ENCODE peak calls at places on chromosomes 4 and X, in ten cellular contexts. O is cardiac muscle cell; V is aorta; G is Peyer's patch; J is PC-3; W is pancreas; D is naive thymus-derived CD4-positive, alpha-beta T cell; E is effector memory CD4-positive, alpha-beta T cell; L is HepG2; C is A673. M is an unnamed sample.

GRCh38 chr4:9867746-9868425 is 86.5 kb downstream of the DRD5 start:
- DNase-seq in O (no peak), E (no peak), L (no peak), J (no peak), V (no peak), D (no peak), C (no peak), W (no peak), G (no peak), M (no peak)

GRCh38 chrX:120408168-120408567 is 46.3 kb downstream of the ATP1B4 start:
- DNase-seq in V (no peak), C (no peak), J (no peak), E (no peak), W (no peak), G (no peak), L (no peak), D (no peak), O (no peak), M (no peak)

GRCh38 chrX:3345281-3346081 is 971 bp downstream of the MXRA5 start:
- DNase-seq in G (no peak), E (no peak), C (no peak), L (no peak), O (peak; percentile 57), D (no peak), V (peak; percentile 63), W (peak; percentile 90), J (no peak), M (peak; percentile 22)

GRCh38 chr4:44016582-44017421 is 431.8 kb downstream of the KCTD8 start:
- DNase-seq in C (no peak), W (no peak), L (peak; percentile 42), D (no peak), E (no peak), J (no peak), G (no peak), V (no peak), O (no peak), M (no peak)

GRCh38 chr4:30718021-30718888 is 1.9 kb upstream of the PCDH7 start:
- DNase-seq in C (peak; percentile 92), W (peak; percentile 42), V (peak; percentile 90), J (peak; percentile 25), O (peak; percentile 80), G (peak; percentile 50), E (no peak), L (no peak), D (no peak), M (peak; percentile 29)

GRCh38 chrX:55142206-55142918 is 53.5 kb downstream of the PAGE2 start:
- DNase-seq in J (no peak), E (no peak), D (no peak), C (no peak), L (peak; percentile 79), V (no peak), O (no peak), W (no peak), G (no peak), M (no peak)

GRCh38 chr4:20418865-20419451 is 167.3 kb downstream of the SLIT2 start:
- DNase-seq in V (no peak), G (no peak), L (peak; percentile 36), C (peak; percentile 75), W (no peak), O (peak; percentile 31), D (no peak), J (peak; percentile 57), E (no peak), M (no peak)

GRCh38 chrX:108537005-108537404 is 97.4 kb downstream of the COL4A5 start:
- DNase-seq in J (peak; percentile 73), C (peak; percentile 21), W (no peak), G (no peak), D (no peak), E (no peak), L (peak; percentile 22), V (no peak), O (peak; percentile 61), M (no peak)

GRCh38 chr4:118400362-118400761 is 47.6 kb upstream of the PRSS12 start:
- DNase-seq in W (no peak), E (no peak), V (no peak), O (no peak), L (no peak), C (no peak), J (no peak), G (no peak), D (no peak), M (no peak)

GRCh38 chr4:128846063-128846462 is 36.6 kb downstream of the JADE1 start:
- DNase-seq in W (no peak), J (peak; percentile 41), G (no peak), V (no peak), C (no peak), D (no peak), L (no peak), O (no peak), E (no peak), M (no peak)

GRCh38 chr4:87978656-87979055 is 3.1 kb downstream of the SPP1 start:
- DNase-seq in W (no peak), O (no peak), D (no peak), V (no peak), E (no peak), C (no peak), G (no peak), J (no peak), L (no peak), M (no peak)

GRCh38 chr4:92825785-92826184 is 522.0 kb downstream of the GRID2 start:
- DNase-seq in L (no peak), W (no peak), V (no peak), E (no peak), J (no peak), O (peak; percentile 43), G (no peak), C (no peak), D (no peak), M (no peak)

GRCh38 chr4:146382194-146382593 is 139.5 kb downstream of the SLC10A7 start:
- DNase-seq in W (no peak), L (no peak), O (no peak), D (no peak), E (no peak), V (no peak), J (no peak), G (no peak), C (no peak), M (no peak)

GRCh38 chrX:78321809-78322208 is 5.6 kb downstream of the CYSLTR1 start:
- DNase-seq in G (no peak), E (peak; percentile 27), W (no peak), J (peak; percentile 40), L (no peak), D (no peak), V (peak; percentile 66), C (no peak), O (no peak), M (peak; percentile 14)

GRCh38 chr4:168586926-168587325 is 90.1 kb downstream of the PALLD start:
- DNase-seq in E (no peak), J (no peak), W (no peak), L (no peak), V (no peak), D (no peak), G (no peak), C (no peak), O (no peak), M (no peak)

GRCh38 chr4:127505203-127505602 is 127.6 kb upstream of the INTU start:
- DNase-seq in C (peak; percentile 62), D (no peak), L (no peak), E (no peak), O (peak; percentile 59), J (no peak), W (no peak), G (no peak), V (no peak), M (no peak)

GRCh38 chr4:113968473-113968872 is 11.0 kb downstream of the ARSJ start:
- DNase-seq in W (no peak), O (no peak), E (no peak), D (no peak), V (no peak), G (no peak), C (no peak), J (no peak), L (no peak), M (no peak)

GRCh38 chr4:113972781-113973180 is 6.7 kb downstream of the ARSJ start:
- DNase-seq in W (no peak), J (no peak), G (no peak), V (no peak), L (no peak), D (no peak), O (no peak), C (no peak), E (no peak), M (no peak)

GRCh38 chr4:113967687-113968086 is 11.8 kb downstream of the ARSJ start:
- DNase-seq in W (no peak), J (no peak), O (no peak), D (no peak), G (no peak), C (no peak), V (no peak), L (no peak), E (no peak), M (no peak)

GRCh38 chr4:113971706-113972360 is 7.6 kb downstream of the ARSJ start:
- DNase-seq in W (no peak), D (no peak), C (no peak), L (no peak), E (no peak), J (peak; percentile 69), V (no peak), G (no peak), O (no peak), M (no peak)

GRCh38 chr4:113969935-113970334 is 9.5 kb downstream of the ARSJ start:
- DNase-seq in E (no peak), L (no peak), C (no peak), V (no peak), J (peak; percentile 46), G (no peak), W (no peak), O (no peak), D (no peak), M (no peak)
- H3K27ac ChIP-seq in E (no peak overlapping the region), L (no peak overlapping the region), C (no peak overlapping the region), V (no peak overlapping the region), J (peak overlapping the region; percentile 24), G (no peak overlapping the region), W (no peak overlapping the region), O (no peak overlapping the region), D (no peak overlapping the region), M (no peak overlapping the region)

GRCh38 chr4:74630551-74630950 is 163.8 kb downstream of the BTC start:
- DNase-seq in J (no peak), C (no peak), O (no peak), W (no peak), E (no peak), V (no peak), L (no peak), G (no peak), D (no peak), M (no peak)
- H3K4me1 ChIP-seq in J (peaks cover 72% of the 10 kb centered on the region), C (no peaks in the 10 kb centered on the region), O (no peaks in the 10 kb centered on the region), W (no peaks in the 10 kb centered on the region), E (no peaks in the 10 kb centered on the region), V (no peaks in the 10 kb centered on the region), L (peaks cover 40% of the 10 kb centered on the region), G (peaks cover 8% of the 10 kb centered on the region), D (peaks cover 25% of the 10 kb centered on the region), M (no peaks in the 10 kb centered on the region)

GRCh38 chrX:116267511-116268040 is 97.0 kb downstream of the AGTR2 start:
- DNase-seq in W (no peak), O (no peak), J (no peak), L (no peak), V (no peak), E (no peak), C (peak; percentile 12), G (no peak), D (no peak), M (no peak)
- H3K27ac ChIP-seq in W (no peak overlapping the region), O (no peak overlapping the region), J (no peak overlapping the region), L (no peak overlapping the region), V (no peak overlapping the region), E (no peak overlapping the region), C (no peak overlapping the region), G (no peak overlapping the region), D (no peak overlapping the region), M (no peak overlapping the region)

GRCh38 chrX:12947545-12948235 is 27.2 kb upstream of the TMSB4X start:
- DNase-seq in V (no peak), D (no peak), E (no peak), O (no peak), J (no peak), C (no peak), L (peak; percentile 90), W (no peak), G (no peak), M (no peak)
- H3K4me1 ChIP-seq in V (no peaks in the 10 kb centered on the region), D (peaks cover 45% of the 10 kb centered on the region), E (peaks cover 36% of the 10 kb centered on the region), O (no peaks in the 10 kb centered on the region), J (peaks cover 25% of the 10 kb centered on the region), C (peaks cover 37% of the 10 kb centered on the region), L (peaks cover 53% of the 10 kb centered on the region), W (peaks cover 16% of the 10 kb centered on the region), G (peaks cover 12% of the 10 kb centered on the region), M (peaks cover 6% of the 10 kb centered on the region)

M was measured in heart right ventricle.